ENCODE peak calls at places on chromosomes 5 and 9, in ten cellular contexts. S is tibial artery, G is mesendoderm, M is fibroblast of lung, C is GM23338, X is esophagus squamous epithelium, R is left lung, K is PC-9, U is brain microvascular endothelial cell, A is iPS DF 6.9. L is an unnamed sample.

GRCh38 chr9:91001146-91001611 is 199.6 kb downstream of the SYK start:
- DNase-seq in U (no peak), G (no peak), S (no peak), K (peak), M (peak), C (no peak), A (no peak), X (no peak), R (no peak), L (no peak)

GRCh38 chr5:81718300-81718699 is 32.6 kb downstream of the SSBP2 start:
- DNase-seq in A (no peak), M (no peak), R (no peak), X (no peak), K (no peak), G (peak), U (no peak), C (peak), S (no peak), L (no peak)

GRCh38 chr5:154962494-154962893 is 21.6 kb downstream of the MRPL22 start:
- DNase-seq in X (no peak), S (no peak), A (no peak), R (no peak), K (peak), G (no peak), U (no peak), C (no peak), M (peak), L (no peak)

GRCh38 chr9:4026925-4027324 is 272.9 kb downstream of the GLIS3 start:
- DNase-seq in U (no peak), K (no peak), R (no peak), X (no peak), A (no peak), S (no peak), G (no peak), M (no peak), C (no peak), L (no peak)

GRCh38 chr9:35350827-35351549 is 138.9 kb upstream of the RUSC2 start:
- DNase-seq in A (no peak), X (no peak), R (no peak), M (peak), G (no peak), U (peak), S (no peak), K (no peak), C (no peak), L (no peak)

GRCh38 chr5:64513492-64513891 is 7.7 kb downstream of the RGS7BP start:
- DNase-seq in K (no peak), U (no peak), M (no peak), R (no peak), G (no peak), C (no peak), A (no peak), S (no peak), X (no peak), L (no peak)

GRCh38 chr9:113464672-113465271 is 1.2 kb downstream of the RGS3 start:
- DNase-seq in U (no peak), R (no peak), A (no peak), X (no peak), S (no peak), G (no peak), K (no peak), C (no peak), M (no peak), L (no peak)

GRCh38 chr5:154607746-154608145 is 129.7 kb upstream of the HAND1 start:
- DNase-seq in C (no peak), S (no peak), U (no peak), G (no peak), A (no peak), X (no peak), R (no peak), K (no peak), M (no peak), L (no peak)

GRCh38 chr9:7186175-7186574 is 428.4 kb downstream of the KDM4C start:
- DNase-seq in S (no peak), R (no peak), A (peak), K (no peak), X (no peak), M (no peak), C (peak), U (peak), G (peak), L (no peak)

GRCh38 chr5:58348996-58349728 is 110.7 kb downstream of the PLK2 start:
- DNase-seq in M (no peak), X (no peak), U (no peak), S (no peak), R (no peak), K (no peak), A (no peak), C (no peak), G (no peak), L (no peak)

GRCh38 chr5:120613729-120614128 is 149.6 kb downstream of the PRR16 start:
- DNase-seq in U (no peak), G (no peak), X (no peak), S (no peak), A (no peak), C (no peak), M (peak), K (no peak), R (no peak), L (no peak)

GRCh38 chr5:135218486-135218755 is 180.6 kb downstream of the MACROH2A1 start:
- DNase-seq in S (no peak), C (no peak), K (no peak), X (no peak), M (no peak), U (no peak), A (no peak), G (no peak), R (no peak), L (no peak)

GRCh38 chr5:149559712-149560111 is 8.5 kb upstream of the CSNK1A1 start:
- DNase-seq in C (no peak), U (no peak), S (no peak), A (no peak), M (no peak), G (no peak), K (no peak), R (no peak), X (no peak), L (no peak)

GRCh38 chr9:131747352-131747751 is 7.5 kb upstream of the RAPGEF1 start:
- DNase-seq in G (peak), C (peak), U (peak), X (no peak), S (no peak), R (no peak), K (peak), M (peak), A (no peak), L (peak)

GRCh38 chr9:103364753-103365152 is 369.6 kb downstream of the CYLC2 start:
- DNase-seq in R (no peak), U (peak), A (no peak), K (peak), M (peak), G (peak), S (no peak), C (no peak), X (no peak), L (no peak)

GRCh38 chr9:121463026-121463827 is 36.4 kb downstream of the GGTA1 start:
- DNase-seq in U (peak), C (peak), S (peak), A (no peak), M (peak), G (peak), X (no peak), R (peak), K (no peak), L (no peak)

GRCh38 chr9:111148390-111148993 is 110.2 kb upstream of the LPAR1 start:
- DNase-seq in R (no peak), C (no peak), X (no peak), G (no peak), K (no peak), M (no peak), U (peak), S (no peak), A (no peak), L (no peak)

GRCh38 chr5:38719916-38720315 is 125.9 kb upstream of the OSMR start:
- DNase-seq in M (peak), S (no peak), A (no peak), R (no peak), G (peak), U (peak), X (no peak), K (peak), C (no peak), L (no peak)

GRCh38 chr9:126306071-126306647 is 20.5 kb upstream of the MVB12B start:
- DNase-seq in R (no peak), U (no peak), X (no peak), K (no peak), G (no peak), C (no peak), S (no peak), M (no peak), A (no peak), L (no peak)
- H3K27ac ChIP-seq in R (no peak), U (no peak), X (no peak), K (no peak), G (no peak), C (no peak), S (no peak), M (no peak), A (no peak), L (no peak)

GRCh38 chr5:172145870-172146747 is 41.9 kb downstream of the STK10 start:
- DNase-seq in R (peak), A (no peak), X (no peak), C (no peak), G (peak), M (no peak), S (no peak), K (no peak), U (no peak), L (no peak)
- H3K27ac ChIP-seq in R (no peak), A (no peak), X (no peak), C (no peak), G (no peak), M (no peak), S (no peak), K (no peak), U (no peak), L (peak)

GRCh38 chr9:38008168-38009034 is 60.6 kb downstream of the SHB start:
- DNase-seq in M (peak), U (peak), C (no peak), A (no peak), R (peak), G (peak), K (peak), S (no peak), X (no peak), L (no peak)
- H3K27ac ChIP-seq in M (peak), U (peak), C (no peak), A (no peak), R (peak), G (no peak), K (peak), S (no peak), X (peak), L (no peak)

DNA sequence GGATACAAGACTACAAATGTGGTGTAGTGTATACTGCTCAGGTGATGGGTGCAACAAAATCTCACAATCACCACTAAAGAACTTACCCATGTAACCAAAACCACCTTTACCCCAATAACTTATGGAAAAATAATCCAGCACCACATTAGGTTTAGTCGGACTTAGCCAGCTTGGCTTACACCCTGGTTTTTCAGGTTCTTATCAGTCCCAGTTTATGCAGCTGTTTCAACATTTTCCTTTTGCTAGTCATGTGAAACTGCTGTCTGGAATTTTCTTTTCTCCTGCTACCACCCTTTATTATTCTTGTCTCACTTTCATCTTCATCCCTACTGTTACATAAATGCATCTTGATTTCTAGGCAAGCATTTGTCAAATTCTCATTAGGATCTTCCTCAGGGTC is 51.5 kb downstream of the STK32A start:
- DNase-seq in R (no peak), K (no peak), S (no peak), A (no peak), X (no peak), U (no peak), M (peak), C (no peak), G (no peak), L (no peak)
- H3K27ac ChIP-seq in R (no peak), K (no peak), S (no peak), A (no peak), X (no peak), U (no peak), M (no peak), C (peak), G (no peak), L (no peak)

GRCh38 chr5:78587775-78588291 is 60.7 kb downstream of the LHFPL2 start:
- DNase-seq in M (peak), U (no peak), K (no peak), X (no peak), S (peak), G (no peak), A (no peak), C (no peak), R (no peak), L (no peak)
- H3K27ac ChIP-seq in M (peak), U (peak), K (peak), X (peak), S (peak), G (no peak), A (no peak), C (no peak), R (no peak), L (no peak)

GRCh38 chr5:111742595-111742994 is 14.4 kb downstream of the NREP start:
- DNase-seq in S (no peak), A (no peak), G (no peak), M (peak), X (no peak), C (no peak), U (peak), R (no peak), K (no peak), L (no peak)
- H3K27ac ChIP-seq in S (peak), A (no peak), G (no peak), M (peak), X (no peak), C (peak), U (peak), R (peak), K (no peak), L (no peak)

GRCh38 chr5:20088361-20088760 is 100.4 kb upstream of the CDH18 start:
- DNase-seq in G (no peak), X (no peak), S (no peak), M (no peak), A (no peak), K (no peak), R (no peak), U (no peak), C (no peak), L (no peak)

DNA sequence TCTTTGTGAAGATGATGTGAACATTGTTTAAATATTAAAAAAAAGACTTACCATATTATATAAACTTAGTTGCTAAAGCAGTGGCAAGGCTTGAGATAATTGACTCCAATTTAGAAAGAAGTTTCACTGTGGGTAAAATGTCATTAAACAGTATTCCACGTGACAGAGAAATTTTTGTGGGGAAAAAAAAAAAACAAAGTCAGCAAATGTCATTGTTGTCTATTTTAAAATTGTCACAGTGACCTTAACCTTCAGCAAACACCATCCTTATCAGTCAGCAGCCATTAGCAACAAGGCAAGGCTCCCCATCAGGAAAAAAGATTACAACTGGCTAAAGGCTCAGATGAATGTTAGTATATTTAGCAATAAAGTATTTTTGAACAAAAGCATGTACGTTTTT is 99.3 kb upstream of the CDH18 start:
- DNase-seq in C (no peak), G (no peak), M (no peak), A (no peak), K (no peak), S (no peak), X (no peak), R (no peak), U (no peak), L (no peak)
- H3K27ac ChIP-seq in C (no peak), G (no peak), M (no peak), A (no peak), K (no peak), S (no peak), X (no peak), R (no peak), U (no peak), L (no peak)

GRCh38 chr5:158516521-158516920 is 583.2 kb downstream of the EBF1 start:
- DNase-seq in G (no peak), A (no peak), M (no peak), X (no peak), S (no peak), U (no peak), K (no peak), C (no peak), R (no peak), L (no peak)

GRCh38 chr5:158511454-158511853 is 588.3 kb downstream of the EBF1 start:
- DNase-seq in X (no peak), U (no peak), R (no peak), S (no peak), M (no peak), C (no peak), A (no peak), G (no peak), K (no peak), L (no peak)

GRCh38 chr5:158514961-158515359 is 584.8 kb downstream of the EBF1 start:
- DNase-seq in R (no peak), A (no peak), K (no peak), M (no peak), G (no peak), S (no peak), C (no peak), X (no peak), U (no peak), L (no peak)

GRCh38 chr5:158513490-158514301 is 586.0 kb downstream of the EBF1 start:
- DNase-seq in M (peak), X (no peak), K (no peak), S (no peak), A (no peak), R (no peak), C (no peak), G (no peak), U (peak), L (no peak)

GRCh38 chr5:158514353-158514960 is 585.3 kb downstream of the EBF1 start:
- DNase-seq in G (no peak), M (peak), R (no peak), X (no peak), K (no peak), S (no peak), U (peak), A (no peak), C (no peak), L (no peak)
- H3K27ac ChIP-seq in G (no peak), M (no peak), R (no peak), X (no peak), K (no peak), S (no peak), U (peak), A (no peak), C (no peak), L (no peak)

DNA sequence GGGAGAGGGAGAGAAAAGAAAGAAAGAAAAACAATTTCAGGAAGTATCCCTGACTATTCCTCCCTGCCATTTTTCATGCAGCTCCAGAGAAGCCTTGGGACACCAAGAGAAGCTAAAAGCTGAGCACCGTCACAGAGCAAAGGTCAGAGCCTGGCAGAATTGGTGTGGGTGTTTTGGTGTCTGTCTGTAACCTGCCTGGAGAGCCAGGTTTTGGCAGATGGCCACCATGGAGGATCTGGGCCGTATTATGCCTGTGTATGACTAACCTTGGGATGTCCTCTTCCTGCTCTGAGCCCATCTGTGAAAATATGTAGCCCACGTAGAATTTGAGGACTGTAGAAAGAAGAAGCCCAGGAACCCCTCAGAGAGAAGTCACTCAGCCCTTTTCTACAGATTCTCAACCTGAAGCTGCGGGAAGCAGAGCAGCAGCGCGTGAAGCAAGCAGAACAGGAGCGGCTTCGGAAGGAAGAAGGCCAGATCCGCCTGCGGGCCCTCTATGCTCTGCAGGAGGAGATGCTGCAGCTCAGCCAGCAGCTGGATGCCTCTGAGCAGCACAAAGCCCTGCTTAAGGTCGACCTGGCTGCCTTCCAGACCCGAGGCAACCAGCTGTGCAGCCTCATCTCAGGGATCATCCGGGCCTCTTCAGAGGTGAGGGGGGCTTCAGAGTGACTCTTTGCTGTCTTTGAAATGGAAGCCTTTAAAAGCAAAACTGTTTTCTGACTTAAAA is 18.8 kb downstream of the GLE1 start:
- DNase-seq in G (peak), S (no peak), M (peak), K (no peak), C (peak), R (no peak), X (no peak), A (no peak), U (peak), L (no peak)
- H3K27ac ChIP-seq in G (no peak), S (no peak), M (no peak), K (no peak), C (no peak), R (no peak), X (no peak), A (no peak), U (no peak), L (no peak)

GRCh38 chr9:86955003-86955402 is 7.7 kb upstream of the GAS1 start:
- DNase-seq in G (no peak), S (no peak), M (no peak), X (no peak), C (no peak), A (no peak), R (no peak), U (no peak), K (no peak), L (no peak)
- H3K27ac ChIP-seq in G (no peak), S (no peak), M (no peak), X (no peak), C (no peak), A (no peak), R (no peak), U (no peak), K (no peak), L (no peak)